ENCODE peak calls at places on chromosomes 6 and 20, in four cellular contexts. H, G, V and C are unnamed samples.

GRCh38 chr6:46042355-46042999 is 26.8 kb upstream of the CLIC5 start:
- DNase-seq in G (peak), H (no peak), V (peak), C (peak)

GRCh38 chr6:109291893-109292292 is 90.4 kb downstream of the CD164 start:
- DNase-seq in G (no peak), V (no peak), H (no peak), C (no peak)

GRCh38 chr6:5422321-5422915 is 161.1 kb downstream of the FARS2 start:
- DNase-seq in G (no peak), V (no peak), H (no peak), C (no peak)

GRCh38 chr20:63568986-63569949 is 4.8 kb downstream of the HELZ2 start:
- DNase-seq in V (no peak), H (no peak), G (no peak), C (no peak)

GRCh38 chr6:111478064-111478476 is 4.9 kb downstream of the REV3L start:
- DNase-seq in G (no peak), H (no peak), V (no peak), C (no peak)

GRCh38 chr6:105886812-105887513 is 199.2 kb upstream of the PRDM1 start:
- DNase-seq in G (no peak), H (no peak), V (no peak), C (no peak)

GRCh38 chr6:158629376-158630221 is 14.9 kb downstream of the DYNLT1 start:
- DNase-seq in H (no peak), V (no peak), G (no peak), C (no peak)

GRCh38 chr20:62761759-62762131 is 34.5 kb upstream of the MRGBP start:
- DNase-seq in V (no peak), H (no peak), G (no peak), C (no peak)

GRCh38 chr6:50840814-50841192 is 22.1 kb downstream of the TFAP2B start:
- DNase-seq in V (no peak), H (no peak), G (no peak), C (no peak)

GRCh38 chr6:80548496-80548895 is 442.0 kb downstream of the BCKDHB start:
- DNase-seq in V (no peak), G (no peak), H (no peak), C (no peak)

GRCh38 chr20:11170025-11170424 is 496.2 kb upstream of the JAG1 start:
- DNase-seq in H (no peak), V (no peak), G (no peak), C (no peak)

DNA sequence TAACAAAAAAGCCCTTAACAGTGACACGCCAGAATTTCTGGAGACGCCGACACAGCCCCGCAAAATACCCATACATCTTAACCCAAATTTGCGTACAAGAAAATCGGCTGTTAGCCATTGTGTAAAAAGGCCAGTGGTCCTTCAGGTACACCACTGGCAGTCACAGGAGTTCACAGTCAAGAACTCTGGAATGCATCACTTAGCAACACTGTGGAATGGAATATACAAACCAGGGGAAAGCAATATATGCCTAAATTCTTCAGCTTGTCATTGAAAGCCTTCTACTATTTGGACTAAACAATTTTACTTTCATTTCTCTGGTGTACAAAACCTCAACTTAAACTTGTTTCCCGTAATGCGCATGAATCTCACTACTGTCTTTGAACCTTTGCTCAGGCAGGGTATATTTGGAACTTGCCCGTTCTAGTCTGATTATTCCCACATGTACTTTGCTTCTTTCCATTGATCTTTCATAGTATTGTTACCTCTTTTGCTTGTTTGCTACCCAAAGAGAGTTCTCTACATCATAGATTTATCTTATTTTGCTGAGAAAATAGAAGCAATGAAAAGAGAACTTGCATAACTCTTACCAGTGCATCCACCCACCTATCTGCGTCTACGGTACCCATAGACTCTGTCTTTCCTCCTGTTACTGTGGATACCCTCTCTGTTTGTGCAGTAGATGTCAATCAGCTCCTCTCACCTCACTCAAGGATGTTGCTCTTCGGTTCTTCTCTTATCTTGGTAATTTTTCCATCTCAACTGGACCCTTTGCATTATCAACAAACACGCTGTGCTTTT is at the start of gene ARMH2:
- DNase-seq in G (no peak), H (no peak), V (no peak), C (no peak)
- TF ChIP-seq SPI1 in G (no peak), H (no peak), V (no peak), C (no peak)

GRCh38 chr6:28356666-28357020 is 6.9 kb downstream of the ZKSCAN3 start:
- DNase-seq in V (no peak), G (no peak), H (no peak), C (no peak)

GRCh38 chr6:28355743-28356665 is 6.3 kb downstream of the ZKSCAN3 start:
- DNase-seq in V (peak), H (peak), G (peak), C (no peak)

GRCh38 chr6:28353981-28354676 is 4.4 kb downstream of the ZKSCAN3 start:
- DNase-seq in V (peak), G (no peak), H (no peak), C (no peak)

GRCh38 chr6:28354688-28355554 is 5.2 kb downstream of the ZKSCAN3 start:
- DNase-seq in H (no peak), V (no peak), G (no peak), C (no peak)

GRCh38 chr6:28357036-28357435 is 7.3 kb downstream of the ZKSCAN3 start:
- DNase-seq in H (no peak), V (no peak), G (no peak), C (no peak)
- TF ChIP-seq POLR2AphosphoS5 in H (no peak), V (no peak), G (no peak), C (no peak)

GRCh38 chr6:1164600-1164999 is 147.3 kb upstream of the FOXQ1 start:
- DNase-seq in G (no peak), H (no peak), V (no peak), C (no peak)

GRCh38 chr6:1163501-1163900 is 148.4 kb upstream of the FOXQ1 start:
- DNase-seq in G (no peak), V (no peak), H (no peak), C (no peak)

GRCh38 chr6:1162367-1163275 is 149.3 kb upstream of the FOXQ1 start:
- DNase-seq in G (no peak), V (no peak), H (no peak), C (no peak)
- TF ChIP-seq SPI1 in G (no peak), V (no peak), H (no peak), C (no peak)

GRCh38 chr20:38126146-38126912 is 38.7 kb downstream of the TGM2 start:
- DNase-seq in H (no peak), G (no peak), V (no peak), C (no peak)
- TF ChIP-seq POLR2AphosphoS5 in H (no peak), G (no peak), V (no peak), C (no peak)

DNA sequence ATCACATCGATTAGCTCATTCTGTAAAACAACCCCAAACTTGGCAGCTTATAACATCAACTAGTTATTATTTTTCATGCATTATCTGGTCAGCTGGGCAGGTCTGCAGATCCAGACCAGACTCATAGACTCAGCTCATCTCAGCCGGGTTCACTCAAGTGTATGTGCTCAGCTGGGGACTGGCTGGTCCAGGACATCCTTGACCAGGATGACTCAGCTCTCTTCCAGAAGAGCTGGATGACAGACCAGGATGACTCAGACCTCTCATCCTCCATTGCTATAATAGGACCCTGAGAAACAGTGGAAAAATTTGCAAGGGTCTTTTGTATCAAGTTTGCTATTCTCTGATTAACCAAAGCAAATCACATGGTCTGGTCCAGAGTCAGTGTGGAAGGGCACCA is 312.5 kb upstream of the PLCB4 start:
- DNase-seq in G (no peak), V (no peak), H (no peak), C (no peak)
- TF ChIP-seq SPI1 in G (no peak), V (no peak), H (no peak), C (no peak)

GRCh38 chr6:30356519-30356918 is 11.6 kb downstream of the RPP21 start:
- DNase-seq in H (no peak), G (no peak), V (no peak), C (no peak)

GRCh38 chr6:30360139-30360538 is 15.2 kb downstream of the RPP21 start:
- DNase-seq in V (no peak), G (no peak), H (no peak), C (no peak)

GRCh38 chr6:30359276-30359675 is 14.3 kb downstream of the RPP21 start:
- DNase-seq in H (no peak), G (no peak), V (no peak), C (no peak)

GRCh38 chr6:30357678-30358339 is 12.9 kb downstream of the RPP21 start:
- DNase-seq in H (no peak), G (peak), V (peak), C (peak)

GRCh38 chr6:30358340-30358679 is 13.4 kb downstream of the RPP21 start:
- DNase-seq in H (no peak), V (no peak), G (no peak), C (no peak)
- TF ChIP-seq POLR2AphosphoS5 in H (no peak), V (no peak), G (no peak), C (no peak)

GRCh38 chr6:125254321-125254720 is 47.4 kb downstream of the HDDC2 start:
- DNase-seq in V (no peak), G (no peak), H (no peak), C (no peak)
- TF ChIP-seq SPI1 in V (no peak), G (no peak), H (no peak), C (no peak)

GRCh38 chr20:31661625-31662371 is 24.1 kb downstream of the COX4I2 start:
- DNase-seq in V (peak), H (no peak), G (peak), C (peak)
- TF ChIP-seq POLR2AphosphoS5 in V (no peak), H (no peak), G (no peak), C (no peak)